ENCODE peak calls at places on chromosomes 4 and X, in nine cellular contexts. A, J, K, T, S, F, P, B and N are unnamed samples. For H3K4me1, the result is how much of the 10 kb centered on the place peaks cover.

GRCh38 chr4:123809864-123810263 is 413.3 kb downstream of the SPRY1 start:
- DNase-seq in A (no peak), J (peak), K (no peak), T (no peak), S (no peak), F (no peak), P (no peak), B (no peak), N (no peak)

GRCh38 chr4:39278476-39278875 is 87.7 kb downstream of the RFC1 start:
- DNase-seq in A (no peak), J (no peak), K (no peak), T (no peak), S (no peak), F (no peak), P (no peak), B (no peak), N (no peak)

GRCh38 chrX:118644378-118644777 is 83.0 kb upstream of the IL13RA1 start:
- DNase-seq in A (peak), J (peak), K (peak), T (no peak), S (no peak), F (no peak), P (peak), B (no peak), N (no peak)

GRCh38 chrX:44828008-44828605 is 15.7 kb upstream of the DUSP21 start:
- DNase-seq in A (peak), J (no peak), K (no peak), T (no peak), S (no peak), F (no peak), P (no peak), B (no peak), N (no peak)

GRCh38 chr4:118975487-118976192 is 87.0 kb downstream of the SYNPO2 start:
- DNase-seq in A (no peak), J (no peak), K (no peak), T (no peak), S (no peak), F (no peak), P (no peak), B (no peak), N (no peak)

GRCh38 chr4:147015531-147015930 is 69.9 kb upstream of the TTC29 start:
- DNase-seq in A (no peak), J (no peak), K (no peak), T (no peak), S (no peak), F (no peak), P (no peak), B (no peak), N (no peak)

GRCh38 chrX:1261285-1261684 is 7.3 kb upstream of the CSF2RA start:
- DNase-seq in A (no peak), J (no peak), K (no peak), T (no peak), S (no peak), F (no peak), P (no peak), B (no peak), N (no peak)

GRCh38 chrX:104679175-104679574 is 113.2 kb downstream of the IL1RAPL2 start:
- DNase-seq in A (no peak), J (no peak), K (no peak), T (no peak), S (no peak), F (no peak), P (no peak), B (no peak), N (no peak)

GRCh38 chr4:137312257-137312656 is 220.0 kb downstream of the PCDH18 start:
- DNase-seq in A (no peak), J (no peak), K (no peak), T (no peak), S (no peak), F (no peak), P (no peak), B (no peak), N (no peak)

GRCh38 chr4:46462746-46463145 is 72.8 kb upstream of the GABRA2 start:
- DNase-seq in A (no peak), J (no peak), K (no peak), T (no peak), S (no peak), F (no peak), P (no peak), B (no peak), N (no peak)

GRCh38 chr4:24850669-24851068 is 55.3 kb downstream of the SOD3 start:
- DNase-seq in A (no peak), J (no peak), K (no peak), T (no peak), S (peak), F (no peak), P (peak), B (no peak), N (no peak)

GRCh38 chr4:16883816-16884215 is 14.6 kb downstream of the LDB2 start:
- DNase-seq in A (no peak), J (no peak), K (no peak), T (no peak), S (no peak), F (no peak), P (no peak), B (no peak), N (no peak)

GRCh38 chr4:85084371-85085170 is 118.1 kb upstream of the WDFY3 start:
- DNase-seq in A (peak), J (peak), K (peak), T (no peak), S (no peak), F (no peak), P (peak), B (no peak), N (no peak)

GRCh38 chr4:132709024-132709423 is 440.1 kb upstream of the PCDH10 start:
- DNase-seq in A (no peak), J (no peak), K (no peak), T (no peak), S (no peak), F (no peak), P (no peak), B (no peak), N (no peak)

GRCh38 chr4:173745765-173746164 is 215.7 kb upstream of the HAND2 start:
- DNase-seq in A (no peak), J (no peak), K (no peak), T (no peak), S (no peak), F (no peak), P (no peak), B (no peak), N (no peak)

GRCh38 chr4:58163172-58163571 is 1053.0 kb upstream of the IGFBP7 start:
- DNase-seq in A (no peak), J (no peak), K (no peak), T (no peak), S (no peak), F (no peak), P (no peak), B (no peak), N (no peak)

GRCh38 chr4:51901363-51901762 is 58.4 kb downstream of the DCUN1D4 start:
- DNase-seq in A (no peak), J (no peak), K (no peak), T (no peak), S (no peak), F (no peak), P (no peak), B (no peak), N (no peak)

GRCh38 chrX:105120460-105120859 is 100.0 kb downstream of the TEX13A start:
- DNase-seq in A (no peak), J (no peak), K (no peak), T (no peak), S (no peak), F (no peak), P (no peak), B (no peak), N (no peak)

GRCh38 chr4:175930471-175930870 is 118.4 kb upstream of the GPM6A start:
- DNase-seq in A (no peak), J (no peak), K (no peak), T (no peak), S (no peak), F (no peak), P (no peak), B (no peak), N (no peak)

GRCh38 chr4:52861879-52862604 is at the start of gene RASL11B:
- DNase-seq in A (peak), J (peak), K (peak), T (peak), S (peak), F (peak), P (peak), B (peak), N (peak)

GRCh38 chrX:45515262-45516215 is 314.9 kb upstream of the DIPK2B start:
- DNase-seq in A (peak), J (peak), K (no peak), T (peak), S (peak), F (peak), P (peak), B (peak), N (peak)

GRCh38 chr4:7904942-7905341 is 34.7 kb downstream of the AFAP1 start:
- DNase-seq in A (no peak), J (no peak), K (no peak), T (no peak), S (no peak), F (peak), P (no peak), B (no peak), N (no peak)

GRCh38 chr4:151604238-151604637 is 156.6 kb downstream of the GATB start:
- DNase-seq in A (peak), J (no peak), K (no peak), T (no peak), S (no peak), F (no peak), P (peak), B (no peak), N (no peak)

GRCh38 chr4:31016322-31017061 is 296.3 kb downstream of the PCDH7 start:
- DNase-seq in A (no peak), J (no peak), K (no peak), T (no peak), S (no peak), F (no peak), P (no peak), B (no peak), N (no peak)

GRCh38 chrX:77742788-77743476 is 43.1 kb downstream of the ATRX start:
- DNase-seq in A (no peak), J (no peak), K (no peak), T (no peak), S (no peak), F (no peak), P (no peak), B (no peak), N (no peak)

GRCh38 chr4:168995537-168996295 is 14.3 kb downstream of the CBR4 start:
- DNase-seq in A (no peak), J (no peak), K (no peak), T (no peak), S (no peak), F (no peak), P (no peak), B (no peak), N (no peak)

GRCh38 chrX:58025979-58026378 is 115.7 kb upstream of the ZXDA start:
- DNase-seq in A (peak), J (peak), K (peak), T (peak), S (peak), F (peak), P (peak), B (no peak), N (no peak)

GRCh38 chrX:56793533-56794320 is 64.7 kb downstream of the NBDY start:
- DNase-seq in A (no peak), J (no peak), K (no peak), T (peak), S (peak), F (no peak), P (peak), B (no peak), N (peak)

GRCh38 chr4:73309211-73309610 is 50.6 kb upstream of the ANKRD17 start:
- DNase-seq in A (no peak), J (no peak), K (no peak), T (no peak), S (no peak), F (no peak), P (no peak), B (no peak), N (no peak)

GRCh38 chr4:39353478-39354177 is 12.5 kb downstream of the RFC1 start:
- DNase-seq in A (no peak), J (no peak), K (no peak), T (no peak), S (no peak), F (no peak), P (peak), B (no peak), N (no peak)

GRCh38 chr4:117227925-117228324 is 142.5 kb upstream of the TRAM1L1 start:
- DNase-seq in A (no peak), J (no peak), K (no peak), T (no peak), S (no peak), F (no peak), P (no peak), B (no peak), N (no peak)

GRCh38 chrX:57172544-57172943 is 35.3 kb upstream of the SPIN2A start:
- DNase-seq in A (no peak), J (no peak), K (no peak), T (no peak), S (no peak), F (no peak), P (no peak), B (no peak), N (no peak)

GRCh38 chrX:84469226-84469625 is 33.0 kb downstream of the HDX start:
- DNase-seq in A (no peak), J (no peak), K (no peak), T (no peak), S (no peak), F (no peak), P (peak), B (no peak), N (no peak)

GRCh38 chrX:47936224-47936939 is 67.4 kb downstream of the ZNF182 start:
- DNase-seq in A (no peak), J (no peak), K (peak), T (no peak), S (no peak), F (no peak), P (no peak), B (no peak), N (no peak)

GRCh38 chr4:78336093-78336943 is 215.3 kb upstream of the ANXA3 start:
- DNase-seq in A (no peak), J (no peak), K (no peak), T (no peak), S (no peak), F (no peak), P (no peak), B (no peak), N (no peak)

GRCh38 chr4:37533286-37534033 is 152.7 kb downstream of the RELL1 start:
- DNase-seq in A (no peak), J (no peak), K (no peak), T (no peak), S (no peak), F (no peak), P (no peak), B (no peak), N (no peak)

GRCh38 chr4:152938237-152938969 is 2.3 kb downstream of the FHDC1 start:
- DNase-seq in A (no peak), J (no peak), K (no peak), T (peak), S (peak), F (no peak), P (no peak), B (no peak), N (no peak)

GRCh38 chr4:152936446-152937279 is 540 bp downstream of the FHDC1 start:
- DNase-seq in A (peak), J (no peak), K (peak), T (peak), S (peak), F (no peak), P (peak), B (no peak), N (peak)

GRCh38 chr4:152935661-152936445 is at the start of gene FHDC1:
- DNase-seq in A (no peak), J (no peak), K (peak), T (peak), S (peak), F (peak), P (peak), B (no peak), N (no peak)

GRCh38 chr4:152937535-152938236 is 1.6 kb downstream of the FHDC1 start:
- DNase-seq in A (peak), J (no peak), K (peak), T (peak), S (peak), F (peak), P (peak), B (no peak), N (no peak)

DNA sequence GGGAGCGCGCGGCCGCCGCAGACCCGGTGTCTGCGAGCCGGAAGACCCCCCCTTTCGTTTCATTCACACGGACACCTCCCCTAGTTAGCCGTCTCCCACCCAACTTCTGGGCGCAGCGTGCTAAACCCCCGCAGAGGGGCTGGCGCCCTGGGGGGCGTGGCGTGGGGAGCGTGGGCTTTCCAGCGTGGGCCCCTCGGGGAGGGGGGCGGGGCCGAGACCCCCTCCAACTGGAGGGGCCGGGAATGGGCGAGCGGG is 1.1 kb downstream of the FHDC1 start:
- DNase-seq in A (no peak), J (no peak), K (no peak), T (no peak), S (no peak), F (no peak), P (no peak), B (no peak), N (no peak)
- H3K4me3 ChIP-seq in A (peak), J (peak), K (peak), T (peak), S (peak), F (peak), P (peak), B (peak), N (peak)

DNA sequence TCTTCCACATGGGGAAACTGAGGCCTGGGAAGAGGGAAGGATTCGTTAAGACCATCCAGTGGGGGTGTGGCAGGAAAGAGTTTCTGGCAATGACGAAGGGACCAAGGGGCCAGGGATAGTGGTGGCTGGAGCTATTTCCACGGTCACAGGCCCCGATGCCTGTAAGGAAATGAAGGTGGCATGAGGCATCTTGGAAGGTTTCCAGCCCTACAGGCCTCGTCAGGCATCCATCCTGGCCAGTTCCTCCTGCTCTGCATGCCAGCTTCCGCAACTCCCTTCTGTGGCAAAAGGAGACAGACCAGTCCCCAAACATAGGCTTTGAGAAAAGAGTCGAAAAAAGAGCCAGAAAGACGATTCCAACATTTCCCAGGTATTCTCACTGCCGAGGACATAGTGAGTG is 9.2 kb upstream of the C4orf50 start:
- DNase-seq in A (no peak), J (no peak), K (no peak), T (no peak), S (no peak), F (no peak), P (no peak), B (no peak), N (no peak)
- TF ChIP-seq EP300 in A (no peak), J (no peak), K (no peak), T (no peak), S (no peak), F (no peak), P (no peak), B (no peak), N (no peak)

GRCh38 chr4:145484240-145484846 is 2.7 kb downstream of the SMAD1 start:
- DNase-seq in A (no peak), J (no peak), K (no peak), T (no peak), S (no peak), F (no peak), P (peak), B (no peak), N (no peak)

GRCh38 chr4:145480257-145480656 is 1.4 kb upstream of the SMAD1 start:
- DNase-seq in A (no peak), J (no peak), K (no peak), T (no peak), S (no peak), F (no peak), P (no peak), B (no peak), N (no peak)

GRCh38 chr4:145482209-145483021 is 762 bp downstream of the SMAD1 start:
- DNase-seq in A (peak), J (peak), K (no peak), T (peak), S (peak), F (peak), P (peak), B (peak), N (peak)

GRCh38 chr4:145481942-145482208 is 222 bp downstream of the SMAD1 start:
- DNase-seq in A (no peak), J (no peak), K (no peak), T (no peak), S (no peak), F (no peak), P (no peak), B (no peak), N (no peak)

DNA sequence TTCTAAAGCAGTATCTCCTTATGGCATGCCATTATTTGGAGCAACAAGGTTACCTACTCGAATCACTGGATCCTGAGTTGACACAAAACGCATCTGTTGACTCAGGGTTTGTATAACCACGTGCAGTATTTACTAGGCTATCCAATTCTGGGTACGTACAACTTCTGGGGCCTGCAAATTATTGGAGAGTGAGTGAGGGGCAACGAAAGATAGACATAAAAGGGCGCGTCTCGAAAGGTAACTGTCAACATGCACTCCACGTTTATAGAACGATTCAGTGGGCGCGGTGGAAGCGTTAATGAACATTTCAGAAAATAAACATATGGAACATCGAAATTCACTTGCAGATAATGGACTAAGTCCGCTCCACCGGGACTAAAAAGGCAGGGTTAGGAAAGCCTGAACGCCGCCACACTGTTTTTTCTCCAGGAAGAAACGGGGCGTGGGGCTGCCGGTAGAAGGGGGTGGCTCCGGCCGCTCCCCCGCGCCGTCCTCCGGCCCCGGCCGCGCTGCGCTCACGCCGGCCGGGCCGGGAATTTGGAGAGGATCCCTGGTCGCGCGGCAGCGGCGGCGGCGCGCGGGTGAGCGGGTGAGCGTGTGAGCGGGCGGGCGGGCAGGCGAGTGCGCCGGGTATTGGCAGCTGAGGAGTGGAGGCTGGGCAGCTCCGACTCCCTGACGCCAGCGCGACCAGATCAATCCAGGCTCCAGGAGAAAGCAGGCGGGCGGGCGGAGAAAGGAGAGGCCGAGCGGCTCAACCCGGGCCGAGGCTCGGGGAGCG is at the start of gene SMAD1:
- DNase-seq in A (peak), J (peak), K (peak), T (peak), S (peak), F (peak), P (peak), B (peak), N (peak)
- H3K4me1 ChIP-seq in A (under half), J (under half), K (under half), T (under half), S (under half), F (under half), P (under half), B (under half), N (under half)

GRCh38 chr4:139299536-139299935 is 1.8 kb upstream of the NAA15 start:
- DNase-seq in A (no peak), J (no peak), K (no peak), T (no peak), S (no peak), F (no peak), P (no peak), B (no peak), N (no peak)
- H3K4me3 ChIP-seq in A (no peak), J (peak), K (peak), T (no peak), S (peak), F (no peak), P (peak), B (no peak), N (no peak)

DNA sequence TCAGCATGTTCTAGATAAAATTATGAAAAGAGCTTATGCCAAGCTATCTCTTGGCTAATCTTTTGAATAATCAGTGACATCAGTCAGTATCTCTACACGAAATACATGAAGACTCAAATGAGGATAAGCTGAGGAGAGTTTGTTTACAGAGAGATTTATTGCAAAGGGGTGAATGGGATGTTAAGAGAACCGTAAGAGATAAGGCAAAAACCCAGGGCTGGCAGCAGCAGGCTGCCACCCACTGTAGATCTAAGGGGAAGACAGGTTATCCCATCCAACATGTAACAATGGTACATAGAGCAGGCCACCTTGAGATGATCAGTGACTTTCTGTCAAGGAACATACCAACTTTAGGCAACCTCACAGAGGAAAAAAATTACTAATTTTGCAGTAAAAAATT is 432.1 kb upstream of the NR3C2 start:
- DNase-seq in A (no peak), J (no peak), K (no peak), T (no peak), S (peak), F (no peak), P (no peak), B (no peak), N (no peak)
- TF ChIP-seq EP300 in A (no peak), J (no peak), K (no peak), T (no peak), S (no peak), F (no peak), P (no peak), B (no peak), N (no peak)